ENCODE peak calls at places on chromosome X, in seven cellular contexts. One of them, this sample, is unnamed.

GRCh38 chrX:53048169-53049126 is at the start of gene GPR173:
- DNase-seq in lower lobe of right lung: peak; percentile 50
- DNase-seq in PC-3: peak; percentile 49
- DNase-seq in trophoblast cell: no peak
- DNase-seq in endothelial cell of umbilical vein: peak; percentile 63
- DNase-seq in GM12878: no peak
- DNase-seq in effector memory CD4-positive, alpha-beta T cell: no peak
- DNase-seq in this sample: no peak

GRCh38 chrX:129791961-129792570 is 12.3 kb downstream of the SASH3 start:
- DNase-seq in lower lobe of right lung: no peak
- DNase-seq in trophoblast cell: no peak
- DNase-seq in effector memory CD4-positive, alpha-beta T cell: no peak
- DNase-seq in endothelial cell of umbilical vein: no peak
- DNase-seq in GM12878: no peak
- DNase-seq in PC-3: no peak
- DNase-seq in this sample: no peak

GRCh38 chrX:76127341-76127740 is 45.5 kb upstream of the PBDC1 start:
- DNase-seq in PC-3: no peak
- DNase-seq in effector memory CD4-positive, alpha-beta T cell: no peak
- DNase-seq in lower lobe of right lung: no peak
- DNase-seq in GM12878: no peak
- DNase-seq in trophoblast cell: no peak
- DNase-seq in endothelial cell of umbilical vein: no peak
- DNase-seq in this sample: no peak

GRCh38 chrX:39541881-39542280 is 555.9 kb downstream of the BCOR start:
- DNase-seq in endothelial cell of umbilical vein: no peak
- DNase-seq in PC-3: no peak
- DNase-seq in trophoblast cell: no peak
- DNase-seq in lower lobe of right lung: no peak
- DNase-seq in effector memory CD4-positive, alpha-beta T cell: no peak
- DNase-seq in GM12878: no peak
- DNase-seq in this sample: no peak

GRCh38 chrX:33045882-33046281 is 165.5 kb downstream of the DMD start:
- DNase-seq in effector memory CD4-positive, alpha-beta T cell: no peak
- DNase-seq in trophoblast cell: no peak
- DNase-seq in GM12878: no peak
- DNase-seq in PC-3: no peak
- DNase-seq in endothelial cell of umbilical vein: no peak
- DNase-seq in lower lobe of right lung: no peak
- DNase-seq in this sample: no peak

GRCh38 chrX:19725545-19726102 is 161.8 kb downstream of the SH3KBP1 start:
- DNase-seq in GM12878: no peak
- DNase-seq in effector memory CD4-positive, alpha-beta T cell: no peak
- DNase-seq in lower lobe of right lung: peak; percentile 45
- DNase-seq in endothelial cell of umbilical vein: no peak
- DNase-seq in PC-3: no peak
- DNase-seq in trophoblast cell: peak; percentile 76
- DNase-seq in this sample: no peak

GRCh38 chrX:78573630-78574029 is 85.5 kb downstream of the RTL3 start:
- DNase-seq in endothelial cell of umbilical vein: no peak
- DNase-seq in GM12878: no peak
- DNase-seq in lower lobe of right lung: no peak
- DNase-seq in trophoblast cell: no peak
- DNase-seq in effector memory CD4-positive, alpha-beta T cell: no peak
- DNase-seq in PC-3: no peak
- DNase-seq in this sample: no peak

GRCh38 chrX:31609130-31609529 is 537.3 kb upstream of the FTHL17 start:
- DNase-seq in trophoblast cell: peak; percentile 18
- DNase-seq in endothelial cell of umbilical vein: peak; percentile 12
- DNase-seq in lower lobe of right lung: no peak
- DNase-seq in GM12878: no peak
- DNase-seq in PC-3: peak; percentile 1
- DNase-seq in effector memory CD4-positive, alpha-beta T cell: no peak
- DNase-seq in this sample: no peak

GRCh38 chrX:43750248-43750676 is 94.2 kb downstream of the MAOA start:
- DNase-seq in PC-3: peak; percentile 71
- DNase-seq in trophoblast cell: peak; percentile 18
- DNase-seq in lower lobe of right lung: peak; percentile 47
- DNase-seq in effector memory CD4-positive, alpha-beta T cell: peak; percentile 11
- DNase-seq in GM12878: no peak
- DNase-seq in endothelial cell of umbilical vein: peak; percentile 57
- DNase-seq in this sample: peak; percentile 5

GRCh38 chrX:13647709-13648212 is 5.2 kb upstream of the TCEANC start:
- DNase-seq in endothelial cell of umbilical vein: peak; percentile 64
- DNase-seq in trophoblast cell: peak; percentile 51
- DNase-seq in PC-3: no peak
- DNase-seq in lower lobe of right lung: peak; percentile 69
- DNase-seq in GM12878: no peak
- DNase-seq in effector memory CD4-positive, alpha-beta T cell: peak; percentile 51
- DNase-seq in this sample: no peak

GRCh38 chrX:81259008-81259713 is 57.3 kb downstream of the SH3BGRL start:
- DNase-seq in effector memory CD4-positive, alpha-beta T cell: no peak
- DNase-seq in endothelial cell of umbilical vein: no peak
- DNase-seq in GM12878: no peak
- DNase-seq in PC-3: no peak
- DNase-seq in lower lobe of right lung: no peak
- DNase-seq in trophoblast cell: no peak
- DNase-seq in this sample: no peak

GRCh38 chrX:1507511-1508463 is 29.2 kb downstream of the P2RY8 start:
- DNase-seq in trophoblast cell: no peak
- DNase-seq in lower lobe of right lung: peak; percentile 60
- DNase-seq in effector memory CD4-positive, alpha-beta T cell: peak; percentile 32
- DNase-seq in GM12878: peak; percentile 95
- DNase-seq in PC-3: no peak
- DNase-seq in endothelial cell of umbilical vein: no peak
- DNase-seq in this sample: peak; percentile 76

GRCh38 chrX:27622883-27623282 is 32.7 kb downstream of the DCAF8L2 start:
- DNase-seq in GM12878: no peak
- DNase-seq in trophoblast cell: no peak
- DNase-seq in PC-3: no peak
- DNase-seq in endothelial cell of umbilical vein: peak; percentile 40
- DNase-seq in lower lobe of right lung: no peak
- DNase-seq in effector memory CD4-positive, alpha-beta T cell: no peak
- DNase-seq in this sample: no peak

GRCh38 chrX:1316527-1316926 is 20.1 kb upstream of the IL3RA start:
- DNase-seq in lower lobe of right lung: peak; percentile 89
- DNase-seq in PC-3: no peak
- DNase-seq in endothelial cell of umbilical vein: no peak
- DNase-seq in GM12878: no peak
- DNase-seq in trophoblast cell: peak; percentile 33
- DNase-seq in effector memory CD4-positive, alpha-beta T cell: no peak
- DNase-seq in this sample: no peak

GRCh38 chrX:93585661-93586060 is 87.7 kb downstream of the NAP1L3 start:
- DNase-seq in effector memory CD4-positive, alpha-beta T cell: no peak
- DNase-seq in trophoblast cell: no peak
- DNase-seq in lower lobe of right lung: no peak
- DNase-seq in endothelial cell of umbilical vein: no peak
- DNase-seq in GM12878: no peak
- DNase-seq in PC-3: peak; percentile 79
- DNase-seq in this sample: no peak

GRCh38 chrX:152926279-152926678 is 28.4 kb downstream of the ZNF185 start:
- DNase-seq in effector memory CD4-positive, alpha-beta T cell: no peak
- DNase-seq in trophoblast cell: no peak
- DNase-seq in lower lobe of right lung: no peak
- DNase-seq in GM12878: no peak
- DNase-seq in PC-3: peak; percentile 96
- DNase-seq in endothelial cell of umbilical vein: peak; percentile 72
- DNase-seq in this sample: no peak

GRCh38 chrX:28058906-28059305 is 77.7 kb upstream of the DCAF8L1 start:
- DNase-seq in lower lobe of right lung: no peak
- DNase-seq in endothelial cell of umbilical vein: peak; percentile 18
- DNase-seq in GM12878: no peak
- DNase-seq in effector memory CD4-positive, alpha-beta T cell: no peak
- DNase-seq in trophoblast cell: no peak
- DNase-seq in PC-3: peak; percentile 28
- DNase-seq in this sample: no peak

GRCh38 chrX:40866878-40867277 is 131.5 kb upstream of the MED14 start:
- DNase-seq in lower lobe of right lung: no peak
- DNase-seq in PC-3: no peak
- DNase-seq in GM12878: no peak
- DNase-seq in effector memory CD4-positive, alpha-beta T cell: no peak
- DNase-seq in trophoblast cell: no peak
- DNase-seq in endothelial cell of umbilical vein: peak; percentile 25
- DNase-seq in this sample: no peak

GRCh38 chrX:110667706-110668105 is 127.9 kb downstream of the CHRDL1 start:
- DNase-seq in trophoblast cell: no peak
- DNase-seq in PC-3: peak; percentile 1
- DNase-seq in effector memory CD4-positive, alpha-beta T cell: no peak
- DNase-seq in GM12878: no peak
- DNase-seq in lower lobe of right lung: no peak
- DNase-seq in endothelial cell of umbilical vein: no peak
- DNase-seq in this sample: no peak

DNA sequence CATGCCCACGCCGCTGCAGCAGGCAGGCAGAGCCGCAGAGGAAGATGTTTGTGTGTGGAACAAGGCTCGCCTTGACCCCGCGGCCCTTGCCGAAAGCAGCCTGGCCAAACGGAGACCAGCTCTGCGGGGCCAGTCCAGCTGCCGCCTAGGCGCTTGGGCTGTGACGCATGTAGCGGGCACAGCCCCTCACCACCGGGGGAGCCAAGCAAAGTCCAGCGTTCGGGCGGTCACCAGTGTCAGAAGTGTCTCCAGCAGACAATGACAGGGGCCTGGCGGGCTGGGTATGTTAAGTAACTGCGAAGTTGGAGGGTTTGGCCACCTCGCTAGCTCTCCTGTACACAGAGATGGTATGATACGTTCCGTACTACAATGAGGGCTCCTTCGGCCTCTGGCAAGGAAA is 1.3 kb downstream of the AMER1 start:
- DNase-seq in PC-3: no peak
- DNase-seq in effector memory CD4-positive, alpha-beta T cell: no peak
- DNase-seq in lower lobe of right lung: peak; percentile 45
- DNase-seq in trophoblast cell: no peak
- DNase-seq in endothelial cell of umbilical vein: no peak
- DNase-seq in GM12878: no peak
- DNase-seq in this sample: peak; percentile 3
- H3K4me3 ChIP-seq in PC-3: peak overlapping the region; percentile 88
- H3K4me3 ChIP-seq in effector memory CD4-positive, alpha-beta T cell: peak overlapping the region; percentile 72
- H3K4me3 ChIP-seq in lower lobe of right lung: peak overlapping the region; percentile 75
- H3K4me3 ChIP-seq in trophoblast cell: no peak overlapping the region
- H3K4me3 ChIP-seq in endothelial cell of umbilical vein: peak overlapping the region; percentile 35
- H3K4me3 ChIP-seq in GM12878: peak overlapping the region; percentile 76
- H3K4me3 ChIP-seq in this sample: peak overlapping the region; percentile 70

DNA sequence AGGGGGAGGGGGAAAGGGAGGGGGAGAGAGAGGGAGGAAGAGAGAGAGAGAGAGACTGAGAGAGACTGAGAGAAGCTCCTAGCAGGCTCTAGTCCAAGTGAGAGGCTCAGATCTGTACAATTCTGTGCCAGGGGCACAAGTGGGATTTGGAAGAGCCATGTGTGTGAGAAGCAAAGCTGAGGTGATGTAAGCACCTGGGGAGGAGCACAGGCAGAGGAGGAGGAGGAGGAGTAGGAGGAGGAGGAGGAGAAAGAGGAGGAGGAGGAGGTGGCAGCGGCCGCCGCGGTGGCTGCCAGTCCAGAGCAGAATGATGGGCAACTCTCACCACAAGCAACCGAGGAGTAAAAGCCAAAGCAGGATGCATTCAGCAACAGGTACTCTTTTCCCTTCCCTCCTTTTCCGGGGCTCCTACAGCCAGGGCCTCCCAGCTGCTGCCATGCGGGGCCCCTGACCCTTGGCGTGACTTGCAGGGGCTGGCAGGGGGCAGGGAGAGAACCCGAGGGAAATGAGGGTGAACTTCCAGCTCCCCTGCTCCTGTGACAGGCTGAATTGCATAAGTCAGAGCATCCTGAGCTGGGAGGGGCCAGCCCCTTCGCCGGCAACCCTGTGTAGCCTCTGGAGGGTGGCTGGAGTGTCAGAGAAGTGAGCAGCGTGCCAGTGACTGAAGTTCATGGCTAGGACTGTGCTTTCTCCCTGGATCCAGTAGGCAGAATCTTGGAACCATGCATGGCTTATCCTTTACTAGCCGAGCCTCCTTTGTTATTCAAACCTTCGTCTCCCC is 62.1 kb downstream of the RTL5 start:
- DNase-seq in PC-3: no peak
- DNase-seq in lower lobe of right lung: no peak
- DNase-seq in trophoblast cell: no peak
- DNase-seq in GM12878: no peak
- DNase-seq in effector memory CD4-positive, alpha-beta T cell: no peak
- DNase-seq in endothelial cell of umbilical vein: no peak
- DNase-seq in this sample: no peak
- H3K4me3 ChIP-seq in PC-3: peak overlapping the region; percentile 51
- H3K4me3 ChIP-seq in lower lobe of right lung: no peak overlapping the region
- H3K4me3 ChIP-seq in trophoblast cell: no peak overlapping the region
- H3K4me3 ChIP-seq in GM12878: no peak overlapping the region
- H3K4me3 ChIP-seq in effector memory CD4-positive, alpha-beta T cell: no peak overlapping the region
- H3K4me3 ChIP-seq in endothelial cell of umbilical vein: no peak overlapping the region
- H3K4me3 ChIP-seq in this sample: no peak overlapping the region

GRCh38 chrX:24027985-24028384 is 999 bp upstream of the KLHL15 start:
- DNase-seq in endothelial cell of umbilical vein: no peak
- DNase-seq in effector memory CD4-positive, alpha-beta T cell: no peak
- DNase-seq in trophoblast cell: no peak
- DNase-seq in lower lobe of right lung: no peak
- DNase-seq in PC-3: no peak
- DNase-seq in GM12878: no peak
- DNase-seq in this sample: no peak

GRCh38 chrX:24024819-24025740 is 1.9 kb downstream of the KLHL15 start:
- DNase-seq in GM12878: peak; percentile 43
- DNase-seq in trophoblast cell: peak; percentile 63
- DNase-seq in lower lobe of right lung: peak; percentile 90
- DNase-seq in effector memory CD4-positive, alpha-beta T cell: peak; percentile 67
- DNase-seq in PC-3: peak; percentile 86
- DNase-seq in endothelial cell of umbilical vein: peak; percentile 86
- DNase-seq in this sample: peak; percentile 90

GRCh38 chrX:24027086-24027485 is at the start of gene KLHL15:
- DNase-seq in trophoblast cell: no peak
- DNase-seq in PC-3: no peak
- DNase-seq in effector memory CD4-positive, alpha-beta T cell: no peak
- DNase-seq in lower lobe of right lung: no peak
- DNase-seq in endothelial cell of umbilical vein: no peak
- DNase-seq in GM12878: no peak
- DNase-seq in this sample: no peak

GRCh38 chrX:24025741-24026402 is 1.1 kb downstream of the KLHL15 start:
- DNase-seq in lower lobe of right lung: no peak
- DNase-seq in endothelial cell of umbilical vein: peak; percentile 51
- DNase-seq in PC-3: peak; percentile 17
- DNase-seq in effector memory CD4-positive, alpha-beta T cell: no peak
- DNase-seq in GM12878: no peak
- DNase-seq in trophoblast cell: no peak
- DNase-seq in this sample: no peak

GRCh38 chrX:24026403-24026801 is 584 bp downstream of the KLHL15 start:
- DNase-seq in endothelial cell of umbilical vein: peak; percentile 28
- DNase-seq in trophoblast cell: no peak
- DNase-seq in GM12878: no peak
- DNase-seq in effector memory CD4-positive, alpha-beta T cell: no peak
- DNase-seq in PC-3: no peak
- DNase-seq in lower lobe of right lung: no peak
- DNase-seq in this sample: no peak
- H3K4me3 ChIP-seq in endothelial cell of umbilical vein: peak overlapping the region; percentile 49
- H3K4me3 ChIP-seq in trophoblast cell: no peak overlapping the region
- H3K4me3 ChIP-seq in GM12878: peak overlapping the region; percentile 59
- H3K4me3 ChIP-seq in effector memory CD4-positive, alpha-beta T cell: no peak overlapping the region
- H3K4me3 ChIP-seq in PC-3: peak overlapping the region; percentile 70
- H3K4me3 ChIP-seq in lower lobe of right lung: peak overlapping the region; percentile 75
- H3K4me3 ChIP-seq in this sample: peak overlapping the region; percentile 62

DNA sequence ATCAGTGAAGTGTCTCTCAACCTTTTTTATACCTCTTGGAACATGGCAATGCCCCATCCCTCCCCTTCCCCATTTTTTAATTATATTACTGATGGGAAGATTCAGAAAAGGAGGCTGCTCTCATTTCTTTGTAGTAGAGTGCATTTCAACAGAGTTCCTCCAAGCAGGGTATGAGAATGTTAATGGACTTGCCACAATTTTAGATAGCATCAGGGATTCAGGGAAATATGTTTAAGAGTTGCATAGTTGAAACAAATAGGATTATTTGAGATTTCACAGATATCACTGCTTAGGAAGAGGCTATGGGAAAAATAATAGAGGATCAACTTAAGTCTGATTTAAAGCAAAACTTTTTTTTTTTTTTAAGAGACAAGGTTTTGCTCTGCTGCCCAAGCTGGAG is 46.2 kb downstream of the DIPK2B start:
- DNase-seq in trophoblast cell: no peak
- DNase-seq in endothelial cell of umbilical vein: no peak
- DNase-seq in effector memory CD4-positive, alpha-beta T cell: no peak
- DNase-seq in lower lobe of right lung: no peak
- DNase-seq in GM12878: no peak
- DNase-seq in PC-3: no peak
- DNase-seq in this sample: no peak
- H3K4me3 ChIP-seq in trophoblast cell: no peak overlapping the region
- H3K4me3 ChIP-seq in endothelial cell of umbilical vein: no peak overlapping the region
- H3K4me3 ChIP-seq in effector memory CD4-positive, alpha-beta T cell: no peak overlapping the region
- H3K4me3 ChIP-seq in lower lobe of right lung: no peak overlapping the region
- H3K4me3 ChIP-seq in GM12878: no peak overlapping the region
- H3K4me3 ChIP-seq in PC-3: no peak overlapping the region
- H3K4me3 ChIP-seq in this sample: no peak overlapping the region

This sample was measured in GM06990.